ENCODE peak calls at places on chromosomes 16 and 17, in eight cellular contexts. K, P, R, Z, O, A, W and Y are unnamed samples.

GRCh38 chr16:7867831-7868230 is 535.2 kb downstream of the RBFOX1 start:
- DNase-seq in Z (no peak), P (no peak), R (no peak), A (no peak), O (no peak), W (no peak), K (no peak), Y (no peak)

GRCh38 chr16:56424791-56425438 is 430 bp downstream of the AMFR start:
- DNase-seq in Z (peak), A (no peak), P (peak), R (no peak), K (no peak), O (no peak), W (no peak), Y (peak)

GRCh38 chr16:72317378-72317777 is 145.4 kb upstream of the PMFBP1 start:
- DNase-seq in K (no peak), A (peak), P (peak), Z (no peak), O (no peak), W (peak), R (no peak), Y (peak)

GRCh38 chr17:46020023-46020735 is 21.1 kb downstream of the STH start:
- DNase-seq in K (no peak), A (no peak), O (no peak), R (no peak), W (no peak), P (no peak), Z (no peak), Y (no peak)

GRCh38 chr16:79598341-79599181 is 2.0 kb downstream of the MAF start:
- DNase-seq in A (no peak), W (peak), Z (peak), O (no peak), R (no peak), P (no peak), K (peak), Y (peak)

GRCh38 chr16:31202402-31203385 is at the start of gene PYCARD:
- DNase-seq in O (no peak), Z (peak), K (peak), A (peak), W (peak), R (no peak), P (no peak), Y (peak)

GRCh38 chr17:41772586-41773189 is 13.8 kb downstream of the JUP start:
- DNase-seq in R (no peak), W (no peak), A (no peak), P (no peak), O (no peak), Z (no peak), K (no peak), Y (no peak)

GRCh38 chr17:38557395-38557794 is 48.4 kb downstream of the SRCIN1 start:
- DNase-seq in Z (no peak), R (no peak), W (no peak), O (no peak), P (no peak), A (no peak), K (no peak), Y (no peak)

GRCh38 chr17:7258731-7259554 is 3.3 kb downstream of the CLDN7 start:
- DNase-seq in K (peak), A (peak), Z (no peak), R (no peak), W (peak), P (peak), O (no peak), Y (peak)

GRCh38 chr17:60729854-60730253 is 52.2 kb downstream of the BCAS3 start:
- DNase-seq in R (no peak), P (peak), A (peak), K (no peak), O (no peak), W (no peak), Z (no peak), Y (peak)

GRCh38 chr17:41734139-41734948 is at the start of gene HAP1:
- DNase-seq in K (peak), A (peak), Z (no peak), O (no peak), R (no peak), P (peak), W (peak), Y (no peak)

GRCh38 chr16:89696598-89697128 is 4.8 kb downstream of the SPATA2L start:
- DNase-seq in R (no peak), W (peak), A (no peak), P (no peak), K (no peak), Z (no peak), O (no peak), Y (no peak)

GRCh38 chr17:69287168-69287567 is 39.8 kb downstream of the ABCA5 start:
- DNase-seq in W (peak), R (no peak), P (peak), K (peak), Z (no peak), A (peak), O (no peak), Y (peak)

GRCh38 chr17:49926886-49927285 is 42.1 kb upstream of the DLX4 start:
- DNase-seq in R (no peak), K (no peak), A (no peak), O (no peak), Z (no peak), W (peak), P (peak), Y (peak)

GRCh38 chr16:68359398-68360191 is 48.8 kb downstream of the PRMT7 start:
- DNase-seq in O (no peak), Z (no peak), R (no peak), W (no peak), P (no peak), K (no peak), A (no peak), Y (no peak)

GRCh38 chr17:79340286-79340685 is 265.7 kb downstream of the ENGASE start:
- DNase-seq in K (no peak), R (no peak), W (no peak), O (no peak), Z (no peak), A (no peak), P (no peak), Y (no peak)

GRCh38 chr16:24610421-24610765 is 71.0 kb downstream of the RBBP6 start:
- DNase-seq in Z (peak), P (peak), O (no peak), W (peak), R (no peak), A (peak), K (peak), Y (peak)

GRCh38 chr16:31410082-31410481 is 16.9 kb downstream of the ITGAD start:
- DNase-seq in P (no peak), Z (no peak), O (no peak), A (no peak), R (no peak), K (no peak), W (no peak), Y (no peak)

GRCh38 chr16:57472665-57473060 is 10.2 kb downstream of the POLR2C start:
- DNase-seq in R (no peak), W (no peak), O (no peak), P (no peak), Z (no peak), K (no peak), A (no peak), Y (no peak)

GRCh38 chr16:9364721-9365693 is 273.6 kb downstream of the HAPSTR1 start:
- DNase-seq in A (no peak), P (no peak), W (no peak), O (no peak), K (no peak), Z (peak), R (no peak), Y (no peak)

GRCh38 chr17:15885770-15886169 is 59.2 kb upstream of the ADORA2B start:
- DNase-seq in W (no peak), Z (no peak), O (no peak), R (no peak), A (peak), P (no peak), K (peak), Y (no peak)

GRCh38 chr17:49993423-49994037 is 1.5 kb downstream of the DLX3 start:
- DNase-seq in K (no peak), Z (no peak), P (no peak), R (no peak), A (no peak), W (no peak), O (no peak), Y (no peak)

GRCh38 chr16:19874816-19875546 is 9.7 kb downstream of the GPRC5B start:
- DNase-seq in O (no peak), A (no peak), R (no peak), P (no peak), K (no peak), W (no peak), Z (no peak), Y (no peak)
- H3K4me3 ChIP-seq in O (no peak), A (no peak), R (no peak), P (no peak), K (no peak), W (no peak), Z (no peak), Y (no peak)

GRCh38 chr17:77034677-77035424 is 105.9 kb upstream of the SEC14L1 start:
- DNase-seq in K (no peak), A (no peak), W (no peak), P (no peak), O (no peak), Z (no peak), R (no peak), Y (no peak)
- TF ChIP-seq CTCF in K (no peak), A (no peak), W (no peak), P (no peak), O (no peak), Z (no peak), R (no peak), Y (no peak)

DNA sequence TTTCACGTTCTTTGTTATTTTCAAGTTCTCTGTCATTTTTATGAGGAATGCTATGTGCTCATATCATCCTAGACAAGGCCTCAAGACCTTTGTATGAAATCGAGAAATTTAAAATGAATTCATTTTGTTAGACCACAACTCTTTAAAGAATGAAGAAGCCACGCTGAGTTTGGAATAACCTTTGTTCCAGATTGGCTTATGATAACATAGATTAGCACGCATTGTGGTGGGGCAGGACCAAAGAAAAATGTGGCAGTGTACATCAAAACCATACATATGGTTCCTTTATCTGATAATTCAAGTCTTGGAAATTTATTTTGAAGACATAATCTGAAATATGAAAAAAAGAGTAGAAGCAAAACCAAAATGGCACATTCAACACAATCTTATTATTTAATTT is 2.2 kb downstream of the HSD17B2 start:
- DNase-seq in W (no peak), A (no peak), R (no peak), P (no peak), Z (no peak), K (no peak), O (no peak), Y (no peak)
- H3K4me3 ChIP-seq in W (no peak), A (no peak), R (no peak), P (no peak), Z (no peak), K (no peak), O (no peak), Y (no peak)

GRCh38 chr17:37158290-37158689 is 209.5 kb downstream of the AATF start:
- DNase-seq in Z (no peak), A (no peak), R (no peak), K (peak), W (no peak), O (no peak), P (no peak), Y (no peak)

GRCh38 chr17:37167756-37168155 is 208.0 kb upstream of the C17orf78 start:
- DNase-seq in K (no peak), O (no peak), Z (no peak), A (no peak), W (no peak), P (no peak), R (no peak), Y (no peak)

GRCh38 chr17:37160940-37161339 is 212.2 kb downstream of the AATF start:
- DNase-seq in W (peak), K (peak), A (peak), R (no peak), P (peak), Z (no peak), O (no peak), Y (peak)

GRCh38 chr17:37162800-37163199 is 213.0 kb upstream of the C17orf78 start:
- DNase-seq in A (no peak), W (no peak), O (no peak), K (no peak), P (no peak), Z (no peak), R (no peak), Y (no peak)
- TF ChIP-seq CTCF in A (no peak), W (no peak), O (no peak), K (no peak), P (no peak), Z (no peak), R (no peak), Y (no peak)

DNA sequence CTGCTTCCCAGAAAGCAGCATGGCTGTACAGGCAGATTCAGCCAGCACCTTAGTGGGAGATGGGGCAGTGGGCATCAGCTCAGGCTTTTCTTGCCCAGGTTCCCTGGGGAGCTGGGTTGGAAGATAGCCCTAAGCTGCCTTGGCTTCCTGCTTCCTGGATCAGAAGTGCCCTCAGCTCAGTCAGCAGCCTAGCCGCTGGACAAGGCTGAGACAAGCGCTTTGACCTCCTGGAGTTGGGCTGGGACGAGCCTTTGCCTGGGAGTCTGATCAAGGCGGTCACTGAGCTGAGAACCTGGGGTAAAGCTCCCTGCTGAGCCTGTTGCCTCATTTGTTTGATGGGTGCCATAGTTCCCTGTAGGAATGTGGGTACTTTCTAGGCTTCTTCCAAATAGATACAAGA is 190.0 kb downstream of the RAB11FIP4 start:
- DNase-seq in A (peak), O (no peak), P (no peak), R (no peak), Z (no peak), W (peak), K (no peak), Y (peak)
- H3K4me3 ChIP-seq in A (no peak), O (peak), P (no peak), R (no peak), Z (peak), W (no peak), K (no peak), Y (no peak)

DNA sequence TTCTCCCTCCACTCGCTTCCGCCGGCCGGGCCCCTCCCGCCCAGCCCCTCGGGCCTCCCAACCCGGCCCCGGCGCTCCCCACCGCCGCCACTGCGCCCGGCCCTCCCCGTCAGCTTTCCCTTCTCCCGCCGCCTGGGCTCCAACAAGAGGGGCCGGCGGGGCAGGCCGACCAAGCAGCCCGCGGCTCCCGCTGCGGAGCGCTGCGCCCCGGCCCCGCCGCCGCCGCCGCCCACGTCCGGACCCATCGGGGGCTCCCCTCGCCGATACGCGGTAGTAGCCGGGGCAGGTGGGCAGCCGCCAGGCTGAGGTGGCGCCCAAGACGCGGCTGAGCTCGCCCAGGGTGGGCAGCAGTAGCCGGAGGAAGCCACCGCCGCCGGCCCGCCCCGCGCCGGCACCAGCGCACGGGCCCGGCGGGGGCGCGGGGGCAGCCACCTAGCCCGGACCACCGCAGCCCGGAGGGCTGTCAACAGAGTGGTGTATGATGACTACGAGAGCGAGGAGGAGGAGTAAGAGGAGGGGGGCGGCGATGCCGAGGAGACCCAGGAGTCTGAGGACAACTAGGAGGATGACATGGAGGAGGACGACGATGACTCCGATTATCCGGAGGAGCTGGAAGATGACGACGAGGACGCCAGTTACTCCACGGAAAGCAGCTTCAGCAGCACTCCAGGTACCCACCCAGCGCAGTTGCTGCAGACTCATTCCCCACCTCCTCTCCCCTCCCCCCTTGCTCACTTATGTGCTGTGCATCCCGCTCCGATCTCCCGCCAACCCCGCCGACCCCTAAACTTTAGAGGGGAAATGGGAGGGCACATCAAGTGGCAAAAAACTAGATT is 498 bp downstream of the LRRC37B start:
- DNase-seq in O (no peak), A (peak), Z (peak), K (peak), R (no peak), W (peak), P (peak), Y (peak)
- TF ChIP-seq CTCF in O (no peak), A (peak), Z (no peak), K (no peak), R (no peak), W (no peak), P (no peak), Y (no peak)

GRCh38 chr16:66695935-66696668 is 441 bp downstream of the CMTM4 start:
- DNase-seq in K (peak), O (no peak), R (no peak), A (no peak), Z (peak), W (no peak), P (no peak), Y (no peak)
- H3K4me3 ChIP-seq in K (peak), O (peak), R (peak), A (peak), Z (peak), W (peak), P (peak), Y (peak)

GRCh38 chr17:64008830-64009229 is 10.7 kb downstream of the PRR29 start:
- DNase-seq in K (no peak), Z (no peak), W (no peak), A (no peak), R (no peak), P (no peak), O (no peak), Y (no peak)

GRCh38 chr17:64009571-64010402 is 10.6 kb downstream of the ICAM2 start:
- DNase-seq in O (no peak), K (peak), Z (no peak), W (peak), P (no peak), R (no peak), A (peak), Y (peak)

GRCh38 chr17:64006361-64007088 is 8.4 kb downstream of the PRR29 start:
- DNase-seq in O (no peak), R (no peak), K (no peak), Z (peak), P (peak), A (no peak), W (peak), Y (peak)

GRCh38 chr17:64008346-64008745 is 10.2 kb downstream of the PRR29 start:
- DNase-seq in O (no peak), Z (no peak), P (no peak), W (no peak), K (no peak), A (no peak), R (no peak), Y (no peak)

DNA sequence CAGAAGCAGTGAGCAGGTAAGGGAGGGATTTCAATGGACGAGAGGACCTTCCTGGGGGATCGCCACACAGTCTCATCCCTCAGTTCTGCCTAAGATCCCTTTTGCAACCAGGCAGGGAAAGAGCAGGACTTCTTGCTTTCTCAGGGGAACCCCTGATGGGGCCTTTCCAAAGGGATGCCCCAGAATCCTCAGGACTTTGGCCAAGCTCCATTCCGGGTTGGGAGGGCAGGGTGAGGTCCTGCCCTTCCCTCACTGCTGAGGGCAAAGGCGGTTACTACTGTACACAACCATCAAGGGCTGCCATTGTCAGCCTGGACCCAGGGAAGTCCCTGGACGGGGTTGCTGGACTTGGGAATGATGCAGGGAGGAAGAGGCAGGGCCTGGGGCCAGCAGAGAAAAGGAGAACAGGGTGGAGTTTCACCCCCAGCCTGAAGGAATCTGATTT is 9.7 kb downstream of the PRR29 start:
- DNase-seq in A (no peak), R (no peak), W (no peak), Z (no peak), K (no peak), O (no peak), P (no peak), Y (no peak)
- TF ChIP-seq CTCF in A (no peak), R (no peak), W (no peak), Z (no peak), K (no peak), O (no peak), P (no peak), Y (no peak)